ENCODE peak calls at places on chromosomes 16 and 17, in six cellular contexts. L, X, D, R, Z and I are unnamed samples.

GRCh38 chr16:77584205-77584859 is 138.0 kb upstream of the NUDT7 start:
- DNase-seq in L (peak), X (no peak), D (peak), R (peak), Z (peak), I (peak)

GRCh38 chr16:55494994-55495421 is 13.9 kb upstream of the LPCAT2 start:
- DNase-seq in L (peak), X (no peak), D (peak), R (no peak), Z (peak), I (peak)

GRCh38 chr17:64155751-64156544 is 26.0 kb upstream of the ERN1 start:
- DNase-seq in L (peak), X (peak), D (peak), R (peak), Z (peak), I (no peak)

GRCh38 chr17:73224663-73225305 is 31.9 kb downstream of the COG1 start:
- DNase-seq in L (no peak), X (no peak), D (no peak), R (no peak), Z (no peak), I (no peak)

GRCh38 chr17:19744922-19745757 is 3.0 kb downstream of the ALDH3A1 start:
- DNase-seq in L (peak), X (peak), D (peak), R (peak), Z (peak), I (no peak)

GRCh38 chr16:58628845-58629680 is 563 bp downstream of the CNOT1 start:
- DNase-seq in L (peak), X (peak), D (peak), R (peak), Z (peak), I (no peak)

GRCh38 chr17:28908640-28909098 is 5.8 kb upstream of the DHRS13 start:
- DNase-seq in L (peak), X (no peak), D (peak), R (peak), Z (no peak), I (no peak)

GRCh38 chr16:80113876-80114574 is 426.8 kb upstream of the DYNLRB2 start:
- DNase-seq in L (no peak), X (no peak), D (peak), R (no peak), Z (no peak), I (no peak)

GRCh38 chr16:82059983-82060421 is 24.9 kb downstream of the HSD17B2 start:
- DNase-seq in L (no peak), X (no peak), D (no peak), R (no peak), Z (no peak), I (no peak)

GRCh38 chr17:82822281-82822680 is 17.5 kb downstream of the ZNF750 start:
- DNase-seq in L (no peak), X (peak), D (no peak), R (no peak), Z (no peak), I (no peak)

GRCh38 chr16:66131156-66131807 is 235.2 kb upstream of the CDH5 start:
- DNase-seq in L (peak), X (no peak), D (peak), R (no peak), Z (no peak), I (no peak)

GRCh38 chr16:1708768-1709180 is 2.8 kb downstream of the MAPK8IP3 start:
- DNase-seq in L (peak), X (peak), D (no peak), R (peak), Z (no peak), I (no peak)
- H3K4me3 ChIP-seq in L (no peak), X (peak), D (no peak), R (no peak), Z (no peak), I (no peak)

GRCh38 chr16:67846063-67846319 is 742 bp upstream of the NUTF2 start:
- DNase-seq in L (no peak), X (no peak), D (no peak), R (no peak), Z (no peak), I (no peak)

GRCh38 chr16:67845291-67846062 is 1.3 kb upstream of the NUTF2 start:
- DNase-seq in L (no peak), X (no peak), D (no peak), R (no peak), Z (no peak), I (no peak)

GRCh38 chr16:67842509-67843342 is 606 bp downstream of the THAP11 start:
- DNase-seq in L (peak), X (peak), D (peak), R (peak), Z (peak), I (no peak)

GRCh38 chr16:67843343-67843765 is 1.2 kb downstream of the THAP11 start:
- DNase-seq in L (no peak), X (no peak), D (peak), R (no peak), Z (no peak), I (no peak)

GRCh38 chr16:67844441-67844840 is 2.3 kb upstream of the NUTF2 start:
- DNase-seq in L (no peak), X (no peak), D (peak), R (no peak), Z (peak), I (no peak)
- H3K4me3 ChIP-seq in L (no peak), X (peak), D (peak), R (no peak), Z (peak), I (peak)

GRCh38 chr16:89320717-89321501 is 103.4 kb downstream of the ZNF778 start:
- DNase-seq in L (peak), X (peak), D (no peak), R (no peak), Z (peak), I (no peak)
- H3K4me3 ChIP-seq in L (no peak), X (peak), D (no peak), R (no peak), Z (no peak), I (no peak)

DNA sequence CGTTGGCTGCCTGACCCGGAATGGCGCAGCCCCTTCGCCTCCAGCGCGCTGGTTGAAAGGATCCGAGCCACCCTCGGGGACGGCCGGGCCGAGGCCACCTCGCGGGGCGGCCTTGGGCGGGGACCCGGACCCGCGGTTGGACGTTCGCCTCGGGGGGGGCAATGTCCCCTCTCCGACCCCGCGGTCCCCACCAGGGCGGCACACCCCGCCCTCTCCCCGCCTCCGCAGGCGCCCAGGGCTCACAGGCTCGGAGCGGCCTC is 1.0 kb upstream of the SOX8 start:
- DNase-seq in L (no peak), X (no peak), D (no peak), R (no peak), Z (no peak), I (no peak)
- H3K4me3 ChIP-seq in L (peak), X (peak), D (no peak), R (peak), Z (peak), I (no peak)

DNA sequence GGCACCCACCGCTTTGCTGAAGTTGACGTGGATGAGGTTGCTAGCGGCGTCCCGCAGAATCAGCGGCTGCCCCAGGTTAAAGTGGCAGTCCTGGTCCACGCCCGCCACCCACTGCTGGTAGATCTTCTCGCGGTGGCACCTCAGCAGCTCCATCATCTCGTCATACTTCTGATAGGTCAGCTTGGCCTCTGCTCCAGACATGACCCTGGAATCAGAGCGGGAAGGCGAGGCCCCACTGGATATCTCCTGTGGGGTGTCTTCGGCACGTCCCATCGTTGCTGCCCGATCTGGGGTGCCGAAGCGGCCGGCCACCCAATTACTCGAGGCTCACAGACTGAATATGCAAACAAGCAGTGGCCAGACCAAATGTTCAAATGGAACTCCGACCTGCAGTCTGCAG is 16.5 kb downstream of the DNAH17 start:
- DNase-seq in L (no peak), X (no peak), D (no peak), R (no peak), Z (no peak), I (no peak)
- H3K4me3 ChIP-seq in L (no peak), X (no peak), D (no peak), R (no peak), Z (no peak), I (no peak)

GRCh38 chr16:19085679-19086200 is 18.3 kb downstream of the COQ7 start:
- DNase-seq in L (peak), X (no peak), D (peak), R (no peak), Z (no peak), I (no peak)
- H3K4me3 ChIP-seq in L (no peak), X (peak), D (no peak), R (peak), Z (no peak), I (no peak)

DNA sequence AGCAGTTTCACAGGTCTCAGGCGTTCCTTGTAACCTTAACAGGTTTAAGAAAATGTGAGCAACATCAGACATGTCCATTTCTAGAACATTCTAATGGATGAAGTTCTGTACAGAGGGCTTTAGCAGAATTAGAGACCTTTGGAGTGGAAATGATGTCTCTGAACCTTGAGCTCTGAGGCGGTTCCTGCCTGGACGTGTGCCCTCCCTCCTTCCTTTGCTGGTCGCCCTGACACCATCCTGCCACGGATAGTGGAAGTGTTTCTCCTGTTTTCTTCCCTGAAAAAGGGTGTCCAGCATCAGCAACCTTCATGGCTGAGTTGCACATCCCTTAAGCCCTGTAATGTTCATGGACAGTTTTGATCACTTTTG is 11.1 kb downstream of the SPATA33 start:
- DNase-seq in L (no peak), X (no peak), D (no peak), R (no peak), Z (no peak), I (no peak)
- H3K4me3 ChIP-seq in L (no peak), X (no peak), D (no peak), R (no peak), Z (no peak), I (no peak)